ENCODE peak calls at places on chromosomes 7 and 10, in seven cellular contexts. P, T, X, H, Y, M and N are unnamed samples.
A peak's percentile ranks its signal among the peaks of the same experiment; 100 is the strongest.

GRCh38 chr7:69656890-69657289 is 58.6 kb downstream of the AUTS2 start:
- DNase-seq in P (no peak), T (no peak), X (no peak), H (peak; percentile 81), Y (no peak), M (peak; percentile 62), N (no peak)

GRCh38 chr10:58921366-58921947 is 255.0 kb upstream of the PHYHIPL start:
- DNase-seq in P (no peak), T (no peak), X (no peak), H (no peak), Y (no peak), M (no peak), N (no peak)

GRCh38 chr7:30764030-30764991 is 6.9 kb upstream of the MINDY4 start:
- DNase-seq in P (peak; percentile 6), T (no peak), X (no peak), H (no peak), Y (no peak), M (no peak), N (no peak)

GRCh38 chr7:70303309-70303708 is 705.0 kb downstream of the AUTS2 start:
- DNase-seq in P (no peak), T (no peak), X (no peak), H (no peak), Y (no peak), M (no peak), N (no peak)

GRCh38 chr7:11436317-11436716 is 395.7 kb downstream of the THSD7A start:
- DNase-seq in P (no peak), T (no peak), X (no peak), H (no peak), Y (no peak), M (no peak), N (no peak)

GRCh38 chr7:92762853-92763252 is 73.5 kb downstream of the CDK6 start:
- DNase-seq in P (no peak), T (no peak), X (no peak), H (no peak), Y (no peak), M (no peak), N (no peak)

GRCh38 chr10:28343987-28344895 is 41.4 kb upstream of the MPP7 start:
- DNase-seq in P (no peak), T (no peak), X (no peak), H (no peak), Y (no peak), M (no peak), N (no peak)

GRCh38 chr7:39810710-39811109 is 139.3 kb upstream of the CDK13 start:
- DNase-seq in P (no peak), T (no peak), X (no peak), H (no peak), Y (no peak), M (no peak), N (no peak)

GRCh38 chr7:66768865-66769832 is 28.6 kb downstream of the RABGEF1 start:
- DNase-seq in P (no peak), T (no peak), X (no peak), H (no peak), Y (no peak), M (no peak), N (no peak)

GRCh38 chr10:132319853-132320669 is 11.9 kb upstream of the LRRC27 start:
- DNase-seq in P (no peak), T (peak; percentile 69), X (no peak), H (no peak), Y (peak; percentile 33), M (no peak), N (no peak)

GRCh38 chr7:2554654-2555053 is 670 bp downstream of the BRAT1 start:
- DNase-seq in P (peak; percentile 6), T (no peak), X (no peak), H (no peak), Y (no peak), M (peak; percentile 75), N (no peak)

GRCh38 chr7:2689951-2690705 is 2.1 kb downstream of the AMZ1 start:
- DNase-seq in P (no peak), T (no peak), X (no peak), H (no peak), Y (no peak), M (no peak), N (no peak)

GRCh38 chr10:97827778-97828291 is 21.8 kb upstream of the GOLGA7B start:
- DNase-seq in P (no peak), T (no peak), X (no peak), H (no peak), Y (no peak), M (peak; percentile 67), N (no peak)

DNA sequence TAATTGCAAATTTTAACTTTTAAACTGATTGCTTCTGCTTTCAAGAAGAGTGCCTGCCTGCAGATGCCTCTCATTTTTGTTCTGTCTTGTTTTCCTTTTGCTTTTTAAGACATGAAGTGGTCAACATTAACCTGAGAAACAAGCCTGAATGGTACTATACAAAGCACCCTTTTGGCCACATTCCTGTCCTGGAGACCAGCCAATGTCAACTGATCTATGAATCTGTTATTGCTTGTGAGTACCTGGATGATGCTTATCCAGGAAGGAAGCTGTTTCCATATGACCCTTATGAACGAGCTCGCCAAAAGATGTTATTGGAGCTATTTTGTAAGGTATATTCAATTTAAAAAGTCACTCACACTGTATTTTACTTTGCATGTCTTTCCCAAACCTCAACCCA is 8.8 kb downstream of the GSTO2 start:
- DNase-seq in P (no peak), T (no peak), X (peak; percentile 48), H (no peak), Y (no peak), M (no peak), N (peak; percentile 51)
- H3K9me3 ChIP-seq in P (no peaks in the 10 kb centered on the region), T (no peaks in the 10 kb centered on the region), X (no peaks in the 10 kb centered on the region), H (no peaks in the 10 kb centered on the region), Y (no peaks in the 10 kb centered on the region), M (no peaks in the 10 kb centered on the region), N (no peaks in the 10 kb centered on the region)

GRCh38 chr7:136513744-136514143 is 354.7 kb upstream of the CHRM2 start:
- DNase-seq in P (no peak), T (no peak), X (no peak), H (no peak), Y (no peak), M (no peak), N (no peak)
- TF ChIP-seq POLR2AphosphoS5 in P (no peak), T (no peak), X (no peak), H (no peak), Y (no peak), M (no peak), N (no peak)

GRCh38 chr7:121505540-121506182 is 109.6 kb upstream of the FAM3C start:
- DNase-seq in P (no peak), T (no peak), X (no peak), H (no peak), Y (no peak), M (no peak), N (no peak)
- H3K9me3 ChIP-seq in P (peaks cover 5% of the 10 kb centered on the region), T (peaks cover 32% of the 10 kb centered on the region), X (peaks cover 9% of the 10 kb centered on the region), H (peaks cover 14% of the 10 kb centered on the region), Y (peaks cover 15% of the 10 kb centered on the region), M (peaks cover 21% of the 10 kb centered on the region), N (peaks cover 3% of the 10 kb centered on the region)

GRCh38 chr10:102714621-102715455 is at the start of gene SFXN2:
- DNase-seq in P (no peak), T (no peak), X (peak; percentile 47), H (no peak), Y (peak; percentile 56), M (no peak), N (peak; percentile 49)
- TF ChIP-seq POLR2AphosphoS5 in P (no peak), T (peak; percentile 55), X (no peak), H (no peak), Y (no peak), M (no peak), N (no peak)

GRCh38 chr7:111796671-111797070 is 234.4 kb upstream of the IMMP2L start:
- DNase-seq in P (no peak), T (no peak), X (no peak), H (no peak), Y (no peak), M (no peak), N (no peak)
- H3K9me3 ChIP-seq in P (peaks cover 9% of the 10 kb centered on the region), T (peaks cover 17% of the 10 kb centered on the region), X (peaks cover 49% of the 10 kb centered on the region), H (peaks cover 48% of the 10 kb centered on the region), Y (peaks cover 48% of the 10 kb centered on the region), M (peaks cover 19% of the 10 kb centered on the region), N (peaks cover 31% of the 10 kb centered on the region)